ENCODE peak calls at places on chromosome 17, in six cellular contexts. C, O, P, U, F and S are unnamed samples.
A peak's percentile ranks its signal among the peaks of the same experiment; 100 is the strongest.

GRCh38 chr17:46785696-46786095 is 32.8 kb downstream of the WNT3 start:
- DNase-seq in C (no peak), O (no peak), P (no peak), U (peak; percentile 94), F (no peak), S (peak; percentile 53)

GRCh38 chr17:61551255-61551742 is 39.7 kb downstream of the NACA2 start:
- DNase-seq in C (no peak), O (no peak), P (no peak), U (no peak), F (no peak), S (peak; percentile 50)

GRCh38 chr17:82065638-82066303 is at the start of gene DUS1L:
- DNase-seq in C (no peak), O (peak; percentile 80), P (peak; percentile 54), U (peak; percentile 87), F (peak; percentile 64), S (peak; percentile 99)

GRCh38 chr17:13576661-13577526 is 24.8 kb downstream of the HS3ST3A1 start:
- DNase-seq in C (no peak), O (no peak), P (no peak), U (no peak), F (no peak), S (peak; percentile 75)

GRCh38 chr17:59105852-59106462 is 723 bp downstream of the TRIM37 start:
- DNase-seq in C (peak; percentile 50), O (peak; percentile 84), P (peak; percentile 52), U (peak; percentile 84), F (peak; percentile 59), S (peak; percentile 39)

GRCh38 chr17:52606098-52606497 is 447.6 kb upstream of the CA10 start:
- DNase-seq in C (no peak), O (no peak), P (no peak), U (no peak), F (no peak), S (no peak)

GRCh38 chr17:18380471-18381157 is 3.0 kb downstream of the EVPLL start:
- DNase-seq in C (no peak), O (peak; percentile 48), P (no peak), U (no peak), F (no peak), S (no peak)

GRCh38 chr17:68346448-68346847 is 55.2 kb downstream of the ARSG start:
- DNase-seq in C (peak; percentile 27), O (no peak), P (no peak), U (no peak), F (peak; percentile 62), S (no peak)

GRCh38 chr17:68310141-68310540 is 18.8 kb downstream of the ARSG start:
- DNase-seq in C (no peak), O (no peak), P (no peak), U (no peak), F (no peak), S (peak; percentile 69)

GRCh38 chr17:29159286-29159860 is 20.8 kb downstream of the MYO18A start:
- DNase-seq in C (no peak), O (no peak), P (no peak), U (no peak), F (no peak), S (peak; percentile 36)

GRCh38 chr17:50638572-50638850 is 3.8 kb downstream of the ABCC3 start:
- DNase-seq in C (no peak), O (no peak), P (no peak), U (no peak), F (no peak), S (peak; percentile 97)

GRCh38 chr17:2086306-2086705 is 31.4 kb downstream of the HIC1 start:
- DNase-seq in C (no peak), O (no peak), P (no peak), U (no peak), F (no peak), S (no peak)

GRCh38 chr17:32636593-32637218 is 149.9 kb downstream of the CDK5R1 start:
- DNase-seq in C (no peak), O (no peak), P (no peak), U (no peak), F (no peak), S (no peak)

GRCh38 chr17:16286009-16286946 is 67.0 kb downstream of the CENPV start:
- DNase-seq in C (peak; percentile 89), O (peak; percentile 93), P (peak; percentile 59), U (peak; percentile 95), F (peak; percentile 69), S (peak; percentile 90)

GRCh38 chr17:73506470-73507435 is 137.5 kb downstream of the SDK2 start:
- DNase-seq in C (no peak), O (no peak), P (no peak), U (no peak), F (no peak), S (peak; percentile 4)

GRCh38 chr17:1323336-1323735 is 43.9 kb downstream of the TRARG1 start:
- DNase-seq in C (no peak), O (peak; percentile 34), P (no peak), U (peak; percentile 84), F (no peak), S (peak; percentile 43)

GRCh38 chr17:60416368-60416925 is 5.8 kb upstream of the CHCT1 start:
- DNase-seq in C (no peak), O (no peak), P (no peak), U (no peak), F (no peak), S (no peak)

DNA sequence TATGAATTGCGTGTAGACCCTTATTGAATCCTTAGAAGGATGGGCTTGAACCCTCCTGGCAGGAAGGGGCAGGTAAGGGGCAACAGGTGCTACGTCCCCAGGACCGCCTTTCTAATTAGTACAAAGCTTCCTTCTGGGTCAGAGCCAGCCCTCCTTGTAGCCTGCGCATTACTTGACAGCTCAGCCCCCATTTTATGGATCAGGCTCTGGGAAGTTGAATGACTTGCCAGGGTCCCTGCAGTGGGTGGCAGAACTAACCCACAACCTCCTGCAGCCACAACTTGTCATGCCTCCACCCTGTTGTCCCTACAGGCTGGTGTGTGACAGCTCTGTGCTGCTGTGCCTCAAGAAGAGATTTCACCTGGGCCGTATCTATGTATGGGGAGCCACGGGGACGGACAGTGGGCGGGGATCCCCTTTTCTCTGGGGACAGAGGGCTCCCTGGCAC is 2.7 kb downstream of the MYO15B start:
- DNase-seq in C (no peak), O (no peak), P (no peak), U (no peak), F (no peak), S (peak; percentile 85)
- H3K27me3 ChIP-seq in C (no peaks in the 10 kb centered on the region), O (peaks cover 5% of the 10 kb centered on the region), P (no peaks in the 10 kb centered on the region), U (peaks cover 12% of the 10 kb centered on the region), F (no peaks in the 10 kb centered on the region), S (peaks cover 51% of the 10 kb centered on the region)

GRCh38 chr17:62950067-62950466 is 16.0 kb upstream of the TANC2 start:
- DNase-seq in C (no peak), O (no peak), P (no peak), U (no peak), F (no peak), S (peak; percentile 81)

DNA sequence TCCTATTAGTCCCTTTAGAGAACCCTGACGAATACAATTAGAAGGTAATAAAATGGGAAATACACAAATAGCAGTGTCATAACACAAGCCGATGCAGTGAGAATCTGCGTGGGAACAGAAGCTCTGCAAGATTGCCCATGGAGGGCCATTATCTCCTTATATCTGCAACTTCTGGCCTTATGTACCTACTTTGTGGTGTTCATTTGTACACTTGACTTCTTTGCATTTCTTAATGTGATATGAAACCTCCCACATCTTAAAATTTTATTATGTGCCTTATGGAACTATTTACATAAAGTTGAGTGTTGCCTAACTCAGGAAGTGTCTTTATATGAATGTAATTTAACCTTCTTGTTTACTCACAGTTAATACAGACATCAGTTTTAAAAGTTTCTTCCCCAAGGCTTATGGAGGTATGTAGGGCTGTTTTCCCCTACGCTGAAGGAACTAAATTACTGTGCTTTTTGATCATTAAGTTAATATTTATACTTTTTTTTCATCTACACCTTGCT is 10.1 kb upstream of the TANC2 start:
- DNase-seq in C (no peak), O (no peak), P (no peak), U (no peak), F (no peak), S (no peak)
- H3K27me3 ChIP-seq in C (no peaks in the 10 kb centered on the region), O (no peaks in the 10 kb centered on the region), P (no peaks in the 10 kb centered on the region), U (no peaks in the 10 kb centered on the region), F (no peaks in the 10 kb centered on the region), S (no peaks in the 10 kb centered on the region)

DNA sequence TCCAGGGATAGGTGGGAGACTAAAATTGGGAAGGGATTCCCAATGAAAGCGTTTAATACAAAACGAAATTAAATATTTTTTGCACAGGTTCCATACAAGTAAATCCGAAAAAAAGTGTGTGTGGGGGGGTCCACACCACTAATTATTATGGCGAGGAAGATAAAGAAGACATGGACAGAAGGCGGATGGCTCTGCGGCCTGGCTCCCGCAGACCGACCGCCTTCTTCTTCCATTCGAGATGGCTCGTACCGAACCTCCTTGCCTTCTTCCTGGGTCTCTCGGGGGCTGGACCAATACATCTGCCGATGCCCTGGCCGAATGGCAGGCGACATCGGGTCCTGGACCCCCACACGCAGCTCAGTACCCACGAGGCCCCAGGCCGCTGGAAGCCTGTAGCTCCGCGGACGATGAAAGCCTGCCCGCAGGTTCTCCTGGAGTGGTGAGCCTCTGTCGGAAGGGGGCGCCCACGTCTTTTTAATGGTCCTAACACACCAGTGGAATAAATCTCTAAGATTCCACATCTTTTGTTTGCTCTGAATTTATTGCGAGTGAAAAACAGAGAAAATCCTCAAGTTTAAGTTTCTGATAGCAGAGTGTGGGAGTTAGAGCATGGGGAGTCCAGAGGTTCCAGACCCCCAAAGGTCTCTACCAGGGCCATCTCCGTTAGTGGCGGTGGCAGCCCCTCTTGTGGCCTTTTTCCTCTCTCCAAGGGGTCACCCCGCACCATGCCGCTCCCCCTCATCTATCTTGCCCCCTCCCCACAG is 1.4 kb downstream of the PRAC2 start:
- DNase-seq in C (peak; percentile 83), O (peak; percentile 91), P (peak; percentile 72), U (peak; percentile 97), F (peak; percentile 65), S (peak; percentile 93)
- H3K27me3 ChIP-seq in C (peaks cover 13% of the 10 kb centered on the region), O (peaks cover 100% of the 10 kb centered on the region), P (peaks cover 81% of the 10 kb centered on the region), U (peaks cover 100% of the 10 kb centered on the region), F (peaks cover 100% of the 10 kb centered on the region), S (peaks cover 100% of the 10 kb centered on the region)

GRCh38 chr17:48024149-48025039 is 13.2 kb downstream of the COPZ2 start:
- DNase-seq in C (peak; percentile 45), O (peak; percentile 73), P (peak; percentile 38), U (peak; percentile 85), F (no peak), S (peak; percentile 73)
- H3K27me3 ChIP-seq in C (no peaks in the 10 kb centered on the region), O (peaks cover 7% of the 10 kb centered on the region), P (no peaks in the 10 kb centered on the region), U (peaks cover 30% of the 10 kb centered on the region), F (peaks cover 13% of the 10 kb centered on the region), S (no peaks in the 10 kb centered on the region)

GRCh38 chr17:40617678-40618240 is 29.9 kb downstream of the SMARCE1 start:
- DNase-seq in C (peak; percentile 42), O (no peak), P (no peak), U (peak; percentile 81), F (no peak), S (peak; percentile 34)
- H3K27me3 ChIP-seq in C (no peaks in the 10 kb centered on the region), O (no peaks in the 10 kb centered on the region), P (peaks cover 13% of the 10 kb centered on the region), U (no peaks in the 10 kb centered on the region), F (no peaks in the 10 kb centered on the region), S (peaks cover 20% of the 10 kb centered on the region)

GRCh38 chr17:77266891-77267341 is 126.1 kb downstream of the SEC14L1 start:
- DNase-seq in C (no peak), O (no peak), P (no peak), U (peak; percentile 92), F (no peak), S (peak; percentile 74)
- H3K27me3 ChIP-seq in C (no peaks in the 10 kb centered on the region), O (no peaks in the 10 kb centered on the region), P (no peaks in the 10 kb centered on the region), U (no peaks in the 10 kb centered on the region), F (no peaks in the 10 kb centered on the region), S (no peaks in the 10 kb centered on the region)

GRCh38 chr17:9893606-9894005 is 11.5 kb downstream of the RCVRN start:
- DNase-seq in C (no peak), O (no peak), P (no peak), U (no peak), F (no peak), S (no peak)
- H3K27me3 ChIP-seq in C (no peaks in the 10 kb centered on the region), O (no peaks in the 10 kb centered on the region), P (no peaks in the 10 kb centered on the region), U (peaks cover 5% of the 10 kb centered on the region), F (no peaks in the 10 kb centered on the region), S (no peaks in the 10 kb centered on the region)